ENCODE peak calls at places on chromosomes 11 and 22, in six cellular contexts. N is PC-3, D is GM23248, P is HCT116, M is SK-N-SH, W is MM.1S. K is an unnamed sample.

GRCh38 chr11:77170107-77170506 is 42.1 kb downstream of the MYO7A start:
- DNase-seq in D (no peak), W (no peak), P (no peak), M (no peak), N (no peak), K (no peak)

GRCh38 chr11:5605849-5606248 is 9.4 kb downstream of the TRIM6 start:
- DNase-seq in N (peak; percentile 59), P (no peak), W (no peak), M (no peak), D (peak; percentile 95), K (peak; percentile 51)

GRCh38 chr11:44505591-44506054 is 59.8 kb upstream of the CD82 start:
- DNase-seq in P (no peak), N (peak; percentile 34), D (peak; percentile 72), W (no peak), M (no peak), K (no peak)

GRCh38 chr11:125086633-125087296 is 23.7 kb downstream of the SLC37A2 start:
- DNase-seq in P (no peak), D (no peak), N (no peak), W (no peak), M (no peak), K (no peak)

GRCh38 chr11:78266451-78266850 is 77.7 kb downstream of the USP35 start:
- DNase-seq in P (no peak), D (no peak), M (no peak), W (no peak), N (no peak), K (no peak)

GRCh38 chr22:37242395-37242918 is 1.6 kb downstream of the RAC2 start:
- DNase-seq in M (peak; percentile 60), D (peak; percentile 48), N (peak; percentile 51), W (peak; percentile 90), P (no peak), K (peak; percentile 96)

GRCh38 chr11:5225480-5225871 is 1.4 kb downstream of the HBB start:
- DNase-seq in W (no peak), P (no peak), D (no peak), N (no peak), M (no peak), K (no peak)

GRCh38 chr11:40513281-40513680 is 946.2 kb downstream of the LRRC4C start:
- DNase-seq in N (no peak), W (no peak), M (no peak), P (no peak), D (no peak), K (no peak)

GRCh38 chr11:8867856-8868705 is 42.9 kb upstream of the AKIP1 start:
- DNase-seq in N (no peak), D (peak; percentile 79), P (no peak), W (no peak), M (no peak), K (no peak)

GRCh38 chr11:16086229-16086628 is 270.1 kb downstream of the SOX6 start:
- DNase-seq in N (no peak), W (no peak), D (no peak), M (peak; percentile 52), P (no peak), K (no peak)

GRCh38 chr11:35488117-35488516 is 37.3 kb downstream of the PAMR1 start:
- DNase-seq in M (no peak), D (peak; percentile 44), W (no peak), N (no peak), P (no peak), K (no peak)

GRCh38 chr22:47472636-47473035 is 710.2 kb downstream of the TBC1D22A start:
- DNase-seq in N (no peak), D (no peak), M (no peak), P (no peak), W (no peak), K (no peak)

GRCh38 chr11:78822931-78823423 is 248.3 kb upstream of the NARS2 start:
- DNase-seq in M (no peak), N (no peak), W (no peak), P (no peak), D (no peak), K (no peak)

GRCh38 chr22:23184764-23185113 is 4.4 kb downstream of the BCR start:
- DNase-seq in D (no peak), W (no peak), N (no peak), P (no peak), M (no peak), K (no peak)

GRCh38 chr11:103661185-103661584 is 375.3 kb upstream of the DDI1 start:
- DNase-seq in P (no peak), D (no peak), W (no peak), M (no peak), N (no peak), K (no peak)

GRCh38 chr22:37496651-37497599 is 10.7 kb upstream of the MFNG start:
- DNase-seq in N (peak; percentile 86), W (no peak), M (peak; percentile 50), D (peak; percentile 92), P (no peak), K (peak; percentile 74)

GRCh38 chr11:126410649-126411048 is 55.2 kb downstream of the ST3GAL4 start:
- DNase-seq in P (no peak), N (no peak), W (no peak), D (peak; percentile 55), M (no peak), K (no peak)

GRCh38 chr11:76026862-76027261 is 179.4 kb downstream of the WNT11 start:
- DNase-seq in N (no peak), W (no peak), P (no peak), D (no peak), M (no peak), K (no peak)

GRCh38 chr22:39209756-39210155 is 35.0 kb downstream of the PDGFB start:
- DNase-seq in D (no peak), N (no peak), W (no peak), M (no peak), P (no peak), K (no peak)

GRCh38 chr22:37266581-37267127 is 15.7 kb upstream of the CYTH4 start:
- DNase-seq in W (no peak), D (no peak), P (no peak), N (no peak), M (no peak), K (no peak)

GRCh38 chr11:21814169-21814568 is 378.7 kb upstream of the ANO5 start:
- DNase-seq in W (no peak), N (no peak), D (no peak), M (no peak), P (no peak), K (no peak)

GRCh38 chr22:32517488-32517887 is 42.9 kb downstream of the FBXO7 start:
- DNase-seq in N (no peak), P (no peak), D (no peak), M (no peak), W (no peak), K (no peak)

GRCh38 chr11:66497206-66497605 is 13.2 kb upstream of the BBS1 start:
- DNase-seq in P (no peak), W (no peak), M (no peak), D (no peak), N (no peak), K (no peak)

GRCh38 chr22:19212302-19212870 is 33.9 kb upstream of the SLC25A1 start:
- DNase-seq in N (no peak), W (no peak), P (no peak), M (no peak), D (no peak), K (no peak)

GRCh38 chr11:76229690-76230240 is 23.5 kb upstream of the WNT11 start:
- DNase-seq in N (no peak), M (no peak), W (no peak), P (no peak), D (no peak), K (no peak)

GRCh38 chr22:30325724-30326703 is 727 bp downstream of the TBC1D10A start:
- DNase-seq in P (no peak), N (no peak), W (no peak), D (peak; percentile 56), M (peak; percentile 77), K (peak; percentile 69)

GRCh38 chr11:84930863-84931262 is 696.3 kb downstream of the DLG2 start:
- DNase-seq in N (no peak), P (no peak), M (no peak), D (no peak), W (no peak), K (no peak)
- H2AFZ ChIP-seq in N (no peak overlapping the region), P (no peak overlapping the region), M (no peak overlapping the region), D (no peak overlapping the region), W (no peak overlapping the region), K (no peak overlapping the region)

DNA sequence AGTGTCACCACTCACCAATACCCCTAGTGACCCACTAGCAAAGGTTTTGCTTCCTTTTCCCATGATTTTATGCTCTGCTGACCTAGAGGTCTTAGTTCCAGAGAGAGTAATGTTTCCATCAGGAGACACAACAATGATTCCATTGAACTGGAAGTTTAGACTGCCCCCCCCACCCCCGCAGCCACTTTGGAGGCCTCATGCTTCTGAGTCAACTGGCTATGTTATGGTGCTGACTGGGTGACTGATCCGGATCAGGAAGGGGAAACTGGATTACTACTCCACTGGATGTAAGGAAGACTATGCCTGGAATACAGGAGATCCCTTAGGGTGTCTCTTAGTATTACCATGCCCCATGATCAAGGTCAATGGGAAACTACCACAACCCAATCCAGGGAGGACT is 633.6 kb downstream of the OPCML start:
- DNase-seq in D (no peak), P (no peak), M (no peak), N (no peak), W (no peak), K (no peak)
- H3K9me2 ChIP-seq in D (no peaks in the 10 kb centered on the region), P (no peaks in the 10 kb centered on the region), M (no peaks in the 10 kb centered on the region), N (no peaks in the 10 kb centered on the region), W (no peaks in the 10 kb centered on the region), K (no peaks in the 10 kb centered on the region)

DNA sequence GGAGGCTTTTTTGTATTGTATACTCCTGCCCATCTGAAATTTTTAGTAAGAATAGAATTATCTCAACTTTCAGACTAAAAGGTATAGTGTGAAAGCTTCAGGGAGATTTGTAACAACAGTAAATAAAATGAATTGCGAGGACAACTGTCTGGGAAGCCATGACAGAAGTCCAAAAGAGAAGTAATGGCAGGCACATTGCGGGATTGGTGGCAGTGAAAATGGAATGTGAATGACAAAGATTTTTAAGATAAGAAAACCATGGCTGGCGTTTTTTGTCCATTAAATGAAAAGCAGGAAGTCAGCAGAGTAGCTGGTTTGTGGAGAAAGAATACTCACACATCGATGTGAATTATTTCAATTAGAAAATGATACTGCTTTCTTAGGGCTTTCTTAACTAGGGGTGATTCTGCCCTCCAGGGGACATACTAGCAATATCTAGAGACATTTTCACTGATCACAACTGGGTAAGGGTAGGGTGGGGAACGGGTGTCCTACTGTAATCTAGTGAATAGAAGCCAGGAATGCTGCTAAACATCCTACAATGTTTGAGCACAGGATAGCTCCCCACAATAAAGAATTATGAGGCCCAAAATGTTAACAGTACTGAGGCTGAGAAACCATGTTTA is 1.6 kb downstream of the NPAT start:
- DNase-seq in N (peak; percentile 9), D (peak; percentile 31), W (peak; percentile 25), P (no peak), M (no peak), K (peak; percentile 72)
- H3K9ac ChIP-seq in N (peak overlapping the region; percentile 94), D (peak overlapping the region; percentile 94), W (peak overlapping the region; percentile 90), P (peak overlapping the region; percentile 85), M (peak overlapping the region; percentile 93), K (peak overlapping the region; percentile 86)

DNA sequence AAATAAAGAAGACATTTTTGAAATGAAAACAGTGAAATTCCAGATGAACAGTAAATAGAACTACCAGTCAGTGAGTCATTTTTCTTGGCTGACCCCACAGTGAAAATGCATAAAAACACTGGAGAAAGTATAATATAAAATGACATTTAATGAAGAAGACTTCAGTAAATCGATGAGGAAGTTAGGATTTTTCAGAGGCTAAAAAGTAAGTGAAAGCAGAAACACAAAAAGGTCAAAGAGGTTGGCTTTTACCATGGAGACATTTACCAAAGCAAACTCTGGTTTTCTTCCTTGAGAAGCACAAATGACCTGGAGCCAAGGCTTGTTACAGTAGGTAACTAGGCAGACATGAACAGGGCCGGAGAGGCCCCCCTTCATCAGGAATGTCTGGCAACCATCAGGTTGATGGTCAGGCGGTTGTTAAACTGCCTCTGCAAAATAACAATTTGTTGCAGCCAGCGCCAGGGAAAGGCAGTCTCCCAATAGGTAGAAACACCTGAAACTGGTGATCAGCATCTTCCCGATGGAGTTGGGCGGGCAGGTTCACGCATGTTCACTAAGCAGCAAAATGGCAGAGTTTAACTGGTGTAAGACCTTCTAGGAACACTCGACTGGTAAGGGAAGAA is 16.7 kb upstream of the TMEM123 start:
- DNase-seq in W (peak; percentile 5), M (no peak), D (peak; percentile 53), N (peak; percentile 78), P (no peak), K (no peak)
- H2AFZ ChIP-seq in W (no peak overlapping the region), M (peak overlapping the region; percentile 57), D (peak overlapping the region; percentile 85), N (peak overlapping the region; percentile 54), P (no peak overlapping the region), K (no peak overlapping the region)

K was measured in Karpas-422.